ENCODE peak calls at places on chromosomes 13 and 19, in ten cellular contexts. G, M, D, K, T, U, E, B, C and Z are unnamed samples.

GRCh38 chr19:29662604-29663404 is 2.5 kb upstream of the PLEKHF1 start:
- DNase-seq in G (no peak), M (peak; percentile 70), D (no peak), K (peak; percentile 88), T (no peak), U (peak; percentile 88), E (no peak), B (peak; percentile 55), C (peak; percentile 34), Z (no peak)

GRCh38 chr19:19489804-19490204 is 25.5 kb downstream of the TSSK6 start:
- DNase-seq in G (no peak), M (no peak), D (no peak), K (no peak), T (no peak), U (no peak), E (no peak), B (no peak), C (no peak), Z (no peak)

GRCh38 chr13:84445776-84446175 is 563.5 kb upstream of the SLITRK1 start:
- DNase-seq in G (no peak), M (no peak), D (no peak), K (no peak), T (no peak), U (no peak), E (no peak), B (no peak), C (no peak), Z (no peak)

GRCh38 chr19:3292958-3293529 is 68.6 kb downstream of the CELF5 start:
- DNase-seq in G (no peak), M (no peak), D (no peak), K (no peak), T (no peak), U (no peak), E (no peak), B (no peak), C (peak; percentile 47), Z (no peak)

GRCh38 chr13:94173312-94173854 is 306.1 kb downstream of the DCT start:
- DNase-seq in G (no peak), M (no peak), D (no peak), K (no peak), T (no peak), U (no peak), E (no peak), B (no peak), C (no peak), Z (no peak)

GRCh38 chr19:29383696-29384095 is 142.1 kb upstream of the VSTM2B start:
- DNase-seq in G (no peak), M (no peak), D (no peak), K (no peak), T (no peak), U (no peak), E (no peak), B (no peak), C (no peak), Z (no peak)

GRCh38 chr13:113150545-113151365 is 7.7 kb upstream of the PROZ start:
- DNase-seq in G (no peak), M (no peak), D (no peak), K (no peak), T (no peak), U (no peak), E (no peak), B (no peak), C (no peak), Z (no peak)

GRCh38 chr19:36821758-36822157 is 16.4 kb downstream of the ZNF790 start:
- DNase-seq in G (no peak), M (no peak), D (no peak), K (no peak), T (no peak), U (no peak), E (no peak), B (no peak), C (no peak), Z (no peak)

GRCh38 chr19:31838163-31838798 is 489.0 kb upstream of the TSHZ3 start:
- DNase-seq in G (no peak), M (no peak), D (no peak), K (no peak), T (no peak), U (no peak), E (no peak), B (no peak), C (no peak), Z (no peak)

GRCh38 chr13:70893832-70894231 is 785.6 kb upstream of the KLHL1 start:
- DNase-seq in G (no peak), M (no peak), D (no peak), K (no peak), T (no peak), U (no peak), E (no peak), B (no peak), C (no peak), Z (no peak)
- H3K4me1 ChIP-seq in G (no peaks in the 10 kb centered on the region), M (no peaks in the 10 kb centered on the region), D (no peaks in the 10 kb centered on the region), K (no peaks in the 10 kb centered on the region), T (no peaks in the 10 kb centered on the region), U (no peaks in the 10 kb centered on the region), E (no peaks in the 10 kb centered on the region), B (no peaks in the 10 kb centered on the region), C (no peaks in the 10 kb centered on the region), Z (no peaks in the 10 kb centered on the region)

DNA sequence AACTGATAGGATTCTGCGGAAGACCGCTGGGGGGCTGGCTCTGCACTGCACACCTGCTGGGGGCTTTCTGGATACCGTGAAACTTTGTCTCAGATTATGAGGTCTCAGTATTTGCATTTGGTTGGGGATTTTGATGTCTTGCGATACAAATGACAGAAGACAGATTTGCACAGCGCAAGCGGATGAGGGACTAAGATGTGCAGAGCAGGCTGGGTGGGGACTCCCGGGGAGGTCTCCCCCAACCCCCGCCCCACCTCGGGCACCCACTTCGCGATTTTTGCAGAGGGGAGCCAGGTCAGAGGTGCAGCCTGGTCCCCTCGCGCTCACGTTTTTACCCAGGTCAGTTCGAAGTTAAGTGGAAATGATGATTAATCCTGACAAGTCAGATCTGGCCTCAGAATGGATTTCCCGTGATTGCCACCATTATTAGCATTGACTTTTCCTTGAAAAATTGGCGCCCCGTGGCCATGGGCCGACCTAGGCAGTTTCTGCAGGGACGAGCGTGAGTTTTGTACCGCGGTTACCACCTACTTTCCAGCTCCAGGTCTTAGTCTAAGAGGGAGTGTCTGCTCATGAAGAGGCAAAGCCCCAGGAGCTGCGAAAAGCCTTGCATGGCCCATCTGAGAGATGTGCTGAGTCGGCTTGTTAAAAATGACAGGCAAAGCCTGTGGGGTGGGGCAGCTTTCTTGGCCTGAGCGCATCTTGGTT is 1.3 kb upstream of the GJB2 start:
- DNase-seq in G (no peak), M (no peak), D (no peak), K (no peak), T (no peak), U (no peak), E (no peak), B (no peak), C (peak; percentile 16), Z (no peak)
- H3K4me3 ChIP-seq in G (no peak overlapping the region), M (no peak overlapping the region), D (peak overlapping the region; percentile 53), K (no peak overlapping the region), T (peak overlapping the region; percentile 56), U (no peak overlapping the region), E (peak overlapping the region; percentile 67), B (peak overlapping the region; percentile 73), C (no peak overlapping the region), Z (no peak overlapping the region)

GRCh38 chr13:109792416-109793090 is 6.2 kb upstream of the IRS2 start:
- DNase-seq in G (no peak), M (no peak), D (no peak), K (no peak), T (no peak), U (no peak), E (no peak), B (no peak), C (no peak), Z (no peak)
- H3K4me1 ChIP-seq in G (no peaks in the 10 kb centered on the region), M (peaks cover 17% of the 10 kb centered on the region), D (peaks cover 2% of the 10 kb centered on the region), K (peaks cover 2% of the 10 kb centered on the region), T (peaks cover 5% of the 10 kb centered on the region), U (no peaks in the 10 kb centered on the region), E (peaks cover 20% of the 10 kb centered on the region), B (no peaks in the 10 kb centered on the region), C (peaks cover 1% of the 10 kb centered on the region), Z (peaks cover 5% of the 10 kb centered on the region)

DNA sequence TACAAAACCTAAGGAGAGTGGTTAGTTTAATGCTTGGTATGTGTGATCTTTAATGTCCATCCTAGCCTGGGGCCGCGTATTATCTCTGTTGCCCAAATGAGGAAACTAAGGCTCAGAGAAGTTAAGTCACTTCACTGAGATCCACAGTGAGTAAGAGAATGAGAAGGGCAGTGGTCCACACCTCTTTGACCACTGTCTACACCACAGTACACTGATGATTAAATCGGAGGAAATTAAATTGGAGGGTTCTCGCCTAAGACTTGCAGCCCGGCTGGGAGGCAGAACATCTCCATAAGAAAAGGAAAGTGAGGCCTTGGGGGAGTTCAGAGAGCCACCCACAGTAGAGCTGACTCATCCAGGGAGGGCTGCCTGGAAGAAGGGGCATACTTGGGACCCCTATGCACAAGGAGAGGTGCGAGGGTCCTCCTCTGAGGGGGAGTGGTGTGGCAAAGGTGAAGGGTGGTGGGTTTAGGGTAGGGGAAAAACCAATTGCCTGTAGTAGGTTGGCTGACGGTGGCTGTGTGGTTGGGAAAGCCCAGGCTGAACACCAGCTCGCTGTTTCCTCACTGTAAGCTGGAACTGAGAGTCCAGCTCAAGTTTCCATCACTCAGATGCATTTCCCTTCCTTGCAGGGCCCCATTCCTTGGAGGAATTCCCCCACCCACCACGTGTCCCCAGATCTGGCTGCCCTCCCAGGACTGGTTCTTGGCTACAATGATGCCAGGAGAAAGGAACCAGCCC is 15.0 kb upstream of the DHRS12 start:
- DNase-seq in G (no peak), M (no peak), D (no peak), K (no peak), T (no peak), U (no peak), E (no peak), B (no peak), C (no peak), Z (no peak)
- H3K4me3 ChIP-seq in G (no peak overlapping the region), M (no peak overlapping the region), D (no peak overlapping the region), K (no peak overlapping the region), T (peak overlapping the region; percentile 4), U (no peak overlapping the region), E (no peak overlapping the region), B (no peak overlapping the region), C (no peak overlapping the region), Z (no peak overlapping the region)

GRCh38 chr19:39412100-39412866 is at the start of gene PLEKHG2:
- DNase-seq in G (peak; percentile 97), M (peak; percentile 98), D (peak; percentile 96), K (peak; percentile 98), T (peak; percentile 95), U (peak; percentile 99), E (peak; percentile 97), B (peak; percentile 99), C (peak; percentile 99), Z (peak; percentile 96)

GRCh38 chr19:39413903-39414608 is 1.6 kb downstream of the PLEKHG2 start:
- DNase-seq in G (no peak), M (no peak), D (no peak), K (peak; percentile 72), T (no peak), U (peak; percentile 51), E (no peak), B (no peak), C (no peak), Z (no peak)

GRCh38 chr19:39411832-39412099 is 703 bp upstream of the PLEKHG2 start:
- DNase-seq in G (peak; percentile 96), M (peak; percentile 86), D (peak; percentile 70), K (peak; percentile 97), T (peak; percentile 81), U (peak; percentile 96), E (peak; percentile 96), B (peak; percentile 92), C (peak; percentile 95), Z (peak; percentile 93)

GRCh38 chr19:39413269-39413902 is 917 bp downstream of the PLEKHG2 start:
- DNase-seq in G (peak; percentile 49), M (no peak), D (no peak), K (peak; percentile 92), T (no peak), U (peak; percentile 71), E (no peak), B (no peak), C (no peak), Z (no peak)

GRCh38 chr19:39412867-39413268 is 399 bp downstream of the PLEKHG2 start:
- DNase-seq in G (peak; percentile 47), M (no peak), D (no peak), K (no peak), T (no peak), U (no peak), E (no peak), B (no peak), C (peak; percentile 25), Z (no peak)
- H3K4me1 ChIP-seq in G (peaks cover 47% of the 10 kb centered on the region), M (peaks cover 30% of the 10 kb centered on the region), D (peaks cover 32% of the 10 kb centered on the region), K (peaks cover 11% of the 10 kb centered on the region), T (peaks cover 31% of the 10 kb centered on the region), U (peaks cover 20% of the 10 kb centered on the region), E (peaks cover 57% of the 10 kb centered on the region), B (no peaks in the 10 kb centered on the region), C (no peaks in the 10 kb centered on the region), Z (no peaks in the 10 kb centered on the region)